ENCODE peak calls at places on chromosome X, in eight cellular contexts. S is A549, N is uterus, C is IMR-90, P is upper lobe of left lung, A is K562, U is A673, H is colonic mucosa. J is an unnamed sample.

GRCh38 chrX:151982217-151982616 is 7.7 kb upstream of the GABRE start:
- DNase-seq in C (peak; percentile 36), S (no peak), U (peak; percentile 35), N (no peak), A (no peak), P (no peak), H (peak; percentile 38), J (no peak)

GRCh38 chrX:105307762-105308161 is 87.3 kb upstream of the TEX13A start:
- DNase-seq in C (peak; percentile 29), H (no peak), P (no peak), A (no peak), N (no peak), U (no peak), S (no peak), J (no peak)

GRCh38 chrX:9538544-9539045 is 73.7 kb downstream of the TBL1X start:
- DNase-seq in P (no peak), C (no peak), S (no peak), U (no peak), A (no peak), H (peak; percentile 44), N (no peak), J (peak; percentile 35)

GRCh38 chrX:11770320-11770719 is 12.3 kb downstream of the MSL3 start:
- DNase-seq in U (peak; percentile 68), C (peak; percentile 63), P (peak; percentile 58), N (peak; percentile 39), A (peak; percentile 64), H (no peak), S (peak; percentile 49), J (no peak)

GRCh38 chrX:45807572-45808425 is 607.1 kb upstream of the DIPK2B start:
- DNase-seq in N (no peak), S (no peak), U (peak; percentile 71), A (no peak), P (no peak), H (no peak), C (peak; percentile 70), J (no peak)

GRCh38 chrX:70998402-70999027 is 67.6 kb upstream of the SLC7A3 start:
- DNase-seq in H (peak; percentile 19), N (peak; percentile 26), S (no peak), P (no peak), A (no peak), C (peak; percentile 47), U (peak; percentile 41), J (peak; percentile 45)

GRCh38 chrX:9433596-9433995 is 31.3 kb upstream of the TBL1X start:
- DNase-seq in U (no peak), C (no peak), N (no peak), P (no peak), H (no peak), A (no peak), S (no peak), J (no peak)

GRCh38 chrX:11890843-11891514 is 132.9 kb downstream of the MSL3 start:
- DNase-seq in P (peak; percentile 24), S (no peak), U (no peak), N (no peak), A (no peak), C (no peak), H (no peak), J (no peak)

GRCh38 chrX:82765806-82766205 is 742.3 kb upstream of the POU3F4 start:
- DNase-seq in S (no peak), A (no peak), P (no peak), N (no peak), H (no peak), C (no peak), U (no peak), J (no peak)

GRCh38 chrX:97539970-97540519 is 656.3 kb downstream of the RPA4 start:
- DNase-seq in S (no peak), A (no peak), N (no peak), C (peak; percentile 2), P (no peak), U (no peak), H (no peak), J (peak; percentile 21)

GRCh38 chrX:152817082-152817744 is 13.3 kb downstream of the CETN2 start:
- DNase-seq in S (no peak), H (peak; percentile 27), N (no peak), U (peak; percentile 40), A (peak; percentile 55), P (no peak), C (peak; percentile 54), J (no peak)

GRCh38 chrX:69264134-69264533 is 98.9 kb upstream of the PJA1 start:
- DNase-seq in C (no peak), P (no peak), N (no peak), S (no peak), H (no peak), U (no peak), A (no peak), J (no peak)

GRCh38 chrX:95903490-95903889 is 781.2 kb upstream of the DIAPH2 start:
- DNase-seq in U (peak; percentile 14), H (no peak), A (no peak), S (no peak), N (no peak), P (no peak), C (no peak), J (no peak)

GRCh38 chrX:100995469-100995868 is 26.0 kb downstream of the ARL13A start:
- DNase-seq in P (no peak), A (peak; percentile 7), S (no peak), N (no peak), C (peak; percentile 93), U (peak; percentile 38), H (no peak), J (no peak)

GRCh38 chrX:9131066-9131465 is 97.1 kb upstream of the FAM9B start:
- DNase-seq in N (no peak), S (no peak), H (no peak), U (no peak), C (peak; percentile 24), A (no peak), P (no peak), J (no peak)

GRCh38 chrX:29431895-29432294 is 783.5 kb upstream of the MAGEB2 start:
- DNase-seq in N (no peak), H (no peak), U (no peak), P (no peak), A (no peak), S (no peak), C (no peak), J (no peak)

GRCh38 chrX:23666282-23666681 is 1.0 kb upstream of the PRDX4 start:
- DNase-seq in S (no peak), N (no peak), U (no peak), A (no peak), C (no peak), H (no peak), P (no peak), J (no peak)

GRCh38 chrX:129959493-129959832 is 23.0 kb upstream of the BCORL1 start:
- DNase-seq in U (no peak), H (peak; percentile 33), S (no peak), P (no peak), N (no peak), C (peak; percentile 14), A (peak; percentile 25), J (no peak)

GRCh38 chrX:124690495-124690894 is 344.1 kb downstream of the SH2D1A start:
- DNase-seq in C (no peak), U (no peak), P (no peak), A (no peak), H (no peak), N (no peak), S (no peak), J (no peak)

GRCh38 chrX:142637206-142637605 is 388.5 kb upstream of the SPANXN4 start:
- DNase-seq in P (no peak), S (no peak), A (no peak), U (no peak), N (no peak), C (no peak), H (no peak), J (no peak)

GRCh38 chrX:10166731-10167149 is 10.0 kb downstream of the CLCN4 start:
- DNase-seq in S (no peak), P (peak; percentile 46), A (no peak), H (no peak), U (no peak), C (no peak), N (no peak), J (no peak)

GRCh38 chrX:18354369-18355329 is at the start of gene SCML2:
- DNase-seq in U (peak; percentile 55), N (peak; percentile 20), S (peak; percentile 21), H (peak; percentile 45), A (peak; percentile 75), C (peak; percentile 21), P (no peak), J (peak; percentile 74)

GRCh38 chrX:115713465-115713864 is 152.5 kb downstream of the PLS3 start:
- DNase-seq in N (no peak), P (no peak), H (no peak), U (no peak), C (no peak), S (no peak), A (no peak), J (no peak)

GRCh38 chrX:154540897-154541535 is 5.6 kb downstream of the G6PD start:
- DNase-seq in N (no peak), C (no peak), S (no peak), A (no peak), P (peak; percentile 76), H (no peak), U (no peak), J (peak; percentile 72)
- H3K4me1 ChIP-seq in N (no peaks in the 10 kb centered on the region), C (peaks cover 23% of the 10 kb centered on the region), S (peaks cover 84% of the 10 kb centered on the region), A (peaks cover 51% of the 10 kb centered on the region), P (peaks cover 23% of the 10 kb centered on the region), H (no peaks in the 10 kb centered on the region), U (peaks cover 20% of the 10 kb centered on the region), J (peaks cover 18% of the 10 kb centered on the region)

DNA sequence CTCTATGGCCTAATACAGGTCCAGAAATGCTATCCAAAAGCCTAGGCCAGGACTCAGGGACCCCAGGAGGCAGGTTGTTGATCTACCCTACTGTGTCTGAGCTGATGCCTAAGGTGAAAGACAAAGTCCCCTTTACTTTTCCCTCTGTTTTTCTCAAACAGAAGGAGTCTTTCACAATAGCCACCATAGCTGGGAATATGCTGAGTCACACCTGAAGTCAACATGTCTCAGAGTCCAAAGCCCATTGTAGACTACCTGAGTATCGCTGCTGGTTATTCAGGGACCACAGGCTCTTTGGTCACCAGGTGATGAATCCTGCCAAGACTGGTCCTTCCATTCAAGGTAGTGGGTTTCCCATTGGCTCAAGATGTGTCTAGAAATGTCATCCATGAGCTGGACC is 562.2 kb downstream of the ACTRT1 start:
- DNase-seq in C (no peak), U (no peak), S (no peak), P (no peak), H (no peak), N (no peak), A (no peak), J (no peak)
- TF ChIP-seq CTCF in C (no peak), U (no peak), S (no peak), P (no peak), H (no peak), N (no peak), A (no peak), J (no peak)

DNA sequence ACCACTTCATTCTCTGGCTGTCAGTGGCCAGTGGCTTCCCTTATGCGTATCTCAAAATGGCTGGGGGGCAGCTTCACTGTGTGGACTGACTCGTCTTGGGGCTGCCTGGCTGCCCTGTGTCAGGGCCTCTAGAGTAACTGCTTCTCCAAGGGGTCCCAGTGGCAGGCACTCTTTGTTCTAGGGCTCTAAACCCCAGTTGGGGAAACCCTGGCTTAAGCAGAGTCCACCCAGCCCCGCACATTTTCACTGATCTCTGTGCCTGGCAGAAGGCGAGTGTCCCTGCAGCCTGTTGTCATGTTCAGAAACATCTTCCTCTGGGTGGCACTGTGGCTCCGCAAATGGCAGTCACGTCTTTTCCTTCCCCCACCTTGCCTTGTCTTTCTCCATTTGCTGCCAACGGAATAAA is 59.7 kb downstream of the NBDY start:
- DNase-seq in A (no peak), C (peak; percentile 47), H (no peak), P (peak; percentile 41), S (no peak), N (peak; percentile 28), U (peak; percentile 40), J (no peak)
- H3K4me3 ChIP-seq in A (no peak overlapping the region), C (peak overlapping the region; percentile 16), H (no peak overlapping the region), P (no peak overlapping the region), S (no peak overlapping the region), N (no peak overlapping the region), U (no peak overlapping the region), J (no peak overlapping the region)

GRCh38 chrX:13489451-13489850 is 80.0 kb upstream of the EGFL6 start:
- DNase-seq in C (peak; percentile 38), P (peak; percentile 44), U (no peak), S (no peak), N (peak; percentile 82), H (peak; percentile 57), A (no peak), J (no peak)
- H3K4me1 ChIP-seq in C (peaks cover 2% of the 10 kb centered on the region), P (peaks cover 11% of the 10 kb centered on the region), U (peaks cover 10% of the 10 kb centered on the region), S (peaks cover 31% of the 10 kb centered on the region), N (no peaks in the 10 kb centered on the region), H (no peaks in the 10 kb centered on the region), A (no peaks in the 10 kb centered on the region), J (peaks cover 24% of the 10 kb centered on the region)

J was measured in Caco-2.